ENCODE peak calls at places on chromosomes 12 and 14, in four cellular contexts. X, W, L and F are unnamed samples.

GRCh38 chr12:104438134-104438533 is 18.6 kb upstream of the CHST11 start:
- DNase-seq in X (no peak), W (no peak), L (no peak), F (no peak)

GRCh38 chr14:73759183-73759713 is 45.1 kb upstream of the PNMA1 start:
- DNase-seq in X (no peak), W (peak), L (no peak), F (no peak)

GRCh38 chr12:115166698-115167315 is 482.8 kb upstream of the TBX3 start:
- DNase-seq in X (no peak), W (no peak), L (peak), F (no peak)

GRCh38 chr14:70886421-70887206 is 20.6 kb upstream of the PCNX1 start:
- DNase-seq in X (peak), W (no peak), L (no peak), F (no peak)

GRCh38 chr12:124549629-124550028 is 17.8 kb downstream of the NCOR2 start:
- DNase-seq in X (no peak), W (no peak), L (no peak), F (no peak)

GRCh38 chr12:6508087-6508486 is 14.2 kb downstream of the NCAPD2 start:
- DNase-seq in X (no peak), W (no peak), L (no peak), F (no peak)

GRCh38 chr14:67520482-67520881 is 12.6 kb upstream of the PLEKHH1 start:
- DNase-seq in X (no peak), W (no peak), L (no peak), F (no peak)

GRCh38 chr12:109728921-109729836 is 15.6 kb downstream of the FAM222A start:
- DNase-seq in X (no peak), W (peak), L (no peak), F (no peak)

GRCh38 chr12:130162267-130162666 is at the start of gene FZD10:
- DNase-seq in X (no peak), W (peak), L (no peak), F (peak)

GRCh38 chr14:53885241-53885640 is 71.4 kb downstream of the BMP4 start:
- DNase-seq in X (no peak), W (no peak), L (no peak), F (no peak)

GRCh38 chr14:53894456-53894855 is 62.2 kb downstream of the BMP4 start:
- DNase-seq in X (no peak), W (no peak), L (no peak), F (no peak)

GRCh38 chr14:53893374-53893773 is 63.3 kb downstream of the BMP4 start:
- DNase-seq in X (no peak), W (no peak), L (no peak), F (no peak)

GRCh38 chr14:53888535-53889386 is 67.9 kb downstream of the BMP4 start:
- DNase-seq in X (no peak), W (no peak), L (peak), F (no peak)

DNA sequence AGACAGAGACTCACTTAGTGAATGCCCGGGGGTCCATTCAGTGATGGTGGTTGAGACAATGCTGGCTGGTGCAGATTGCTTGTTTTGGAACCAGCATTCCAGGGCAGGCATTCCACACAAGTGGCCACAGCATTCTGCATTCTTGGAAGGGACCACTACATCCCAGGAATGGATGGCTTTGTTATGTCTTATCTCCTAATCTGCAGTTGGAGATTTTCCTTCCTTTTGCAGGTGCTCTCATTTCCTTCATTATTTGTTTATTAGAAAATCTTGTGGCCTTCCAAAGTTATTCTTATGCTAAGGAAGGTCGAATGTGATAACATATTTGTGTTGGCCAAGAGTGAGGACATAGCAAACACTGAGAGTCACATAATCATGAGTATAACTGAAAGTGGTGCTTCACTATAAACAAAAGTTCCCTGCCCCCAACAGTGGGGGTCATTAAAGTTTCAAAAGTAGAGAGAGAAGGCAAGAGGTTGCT is 66.0 kb downstream of the BMP4 start:
- DNase-seq in X (no peak), W (no peak), L (peak), F (peak)
- TF ChIP-seq TCF12 in X (no peak), W (no peak), L (no peak), F (no peak)

GRCh38 chr12:56321027-56321426 is 5.2 kb upstream of the CNPY2 start:
- DNase-seq in X (no peak), W (no peak), L (no peak), F (no peak)

GRCh38 chr12:56315256-56315625 is 547 bp downstream of the CNPY2 start:
- DNase-seq in X (no peak), W (peak), L (no peak), F (no peak)

GRCh38 chr12:56317675-56318074 is 1.9 kb upstream of the CNPY2 start:
- DNase-seq in X (no peak), W (no peak), L (no peak), F (no peak)

GRCh38 chr12:56311003-56311402 is 4.8 kb downstream of the CNPY2 start:
- DNase-seq in X (no peak), W (no peak), L (no peak), F (no peak)

GRCh38 chr12:56315626-56316473 is at the start of gene CNPY2:
- DNase-seq in X (peak), W (peak), L (peak), F (peak)
- TF ChIP-seq CTCF in X (no peak), W (peak), L (peak), F (peak)

DNA sequence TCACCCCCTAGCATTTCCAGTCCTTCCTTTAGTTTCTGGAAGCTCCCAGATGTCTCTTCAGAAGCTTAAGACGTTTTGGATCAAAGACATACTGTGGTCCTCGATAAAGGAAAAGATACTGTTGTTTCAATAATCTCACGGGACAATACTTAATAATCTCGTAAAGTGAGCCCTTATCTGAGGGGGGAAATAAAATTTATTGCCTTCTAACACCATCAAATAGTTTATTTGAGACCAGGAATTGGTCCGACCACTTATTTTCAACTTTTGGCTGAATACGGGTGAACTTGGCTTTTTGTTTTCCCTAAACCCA is 640 bp upstream of the G2E3 start:
- DNase-seq in X (no peak), W (no peak), L (no peak), F (no peak)
- H3K9ac ChIP-seq in X (peak), W (peak), L (peak), F (no peak)

GRCh38 chr14:64536488-64537245 is 3.9 kb upstream of the HSPA2 start:
- DNase-seq in X (no peak), W (no peak), L (peak), F (no peak)

GRCh38 chr14:64541261-64541970 is 875 bp downstream of the HSPA2 start:
- DNase-seq in X (no peak), W (no peak), L (no peak), F (peak)

GRCh38 chr14:64540208-64541202 is at the start of gene HSPA2:
- DNase-seq in X (peak), W (peak), L (peak), F (peak)

GRCh38 chr14:64541971-64542838 is 1.7 kb downstream of the HSPA2 start:
- DNase-seq in X (no peak), W (no peak), L (no peak), F (peak)

GRCh38 chr14:64539186-64539552 is 1.4 kb upstream of the HSPA2 start:
- DNase-seq in X (no peak), W (no peak), L (no peak), F (no peak)
- TF ChIP-seq TCF12 in X (no peak), W (no peak), L (no peak), F (no peak)

GRCh38 chr12:56153291-56154065 is 1.1 kb downstream of the MYL6B start:
- DNase-seq in X (no peak), W (no peak), L (no peak), F (no peak)

GRCh38 chr12:56150563-56150962 is 1.8 kb upstream of the MYL6B start:
- DNase-seq in X (no peak), W (no peak), L (no peak), F (no peak)

GRCh38 chr12:56152756-56153137 is 360 bp downstream of the MYL6B start:
- DNase-seq in X (no peak), W (peak), L (no peak), F (no peak)

GRCh38 chr12:56152132-56152755 is at the start of gene MYL6B:
- DNase-seq in X (peak), W (peak), L (peak), F (peak)

DNA sequence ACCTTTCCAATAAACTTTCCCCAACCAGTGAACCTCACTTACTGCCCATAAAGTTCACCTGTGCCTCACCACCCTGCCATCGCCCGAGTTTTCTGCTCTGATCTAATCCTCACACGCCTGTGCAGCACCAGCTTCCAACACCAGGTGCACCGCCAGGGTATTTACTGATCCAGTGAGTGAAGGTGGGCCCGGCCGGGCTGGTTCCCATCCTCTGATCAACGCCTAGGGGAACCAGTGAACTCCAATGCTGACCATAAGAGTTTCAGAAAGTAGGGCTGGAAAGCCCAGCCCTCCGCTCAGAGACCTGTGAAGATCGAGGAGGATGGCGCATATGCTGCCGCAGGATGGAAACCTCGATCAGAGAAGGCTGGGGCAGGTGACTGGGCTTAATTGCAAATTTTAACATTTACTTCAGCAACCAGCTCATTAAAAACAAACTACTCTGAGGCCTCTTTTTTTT is 685 bp upstream of the MYL6B start:
- DNase-seq in X (no peak), W (peak), L (peak), F (peak)
- TF ChIP-seq CTCF in X (peak), W (peak), L (no peak), F (peak)